ENCODE peak calls at places on chromosomes 5 and 9, in five cellular contexts. R is tibial nerve, W is foreskin fibroblast, M is ovary, S is choroid plexus epithelial cell. A is an unnamed sample.
A peak's percentile ranks its signal among the peaks of the same experiment; 100 is the strongest.

GRCh38 chr5:177600458-177601018 is 606 bp downstream of the B4GALT7 start:
- DNase-seq in R (no peak), W (peak; percentile 54), M (no peak), S (peak; percentile 38), A (peak; percentile 41)

GRCh38 chr5:10975915-10976314 is 214.9 kb upstream of the DAP start:
- DNase-seq in R (no peak), W (no peak), M (no peak), S (peak; percentile 1), A (no peak)

GRCh38 chr9:110875275-110875674 is 163.0 kb downstream of the LPAR1 start:
- DNase-seq in R (peak; percentile 49), W (no peak), M (no peak), S (no peak), A (no peak)

GRCh38 chr5:125450803-125451202 is 704.4 kb upstream of the ZNF608 start:
- DNase-seq in R (no peak), W (peak; percentile 59), M (no peak), S (peak; percentile 82), A (peak; percentile 82)

GRCh38 chr9:87812375-87813118 is 70.1 kb upstream of the SPATA31E1 start:
- DNase-seq in R (no peak), W (peak; percentile 82), M (peak; percentile 51), S (peak; percentile 85), A (peak; percentile 77)

GRCh38 chr5:167574381-167574780 is 717.1 kb upstream of the WWC1 start:
- DNase-seq in R (no peak), W (no peak), M (no peak), S (no peak), A (no peak)

GRCh38 chr5:39138892-39139291 is 64.7 kb upstream of the RICTOR start:
- DNase-seq in R (no peak), W (peak; percentile 78), M (no peak), S (peak; percentile 79), A (peak; percentile 64)

GRCh38 chr9:87193925-87194380 is 246.6 kb upstream of the GAS1 start:
- DNase-seq in R (peak; percentile 16), W (peak; percentile 94), M (no peak), S (peak; percentile 97), A (peak; percentile 83)

GRCh38 chr9:137188490-137189296 is at the start of the genes ANAPC2 and SSNA1:
- DNase-seq in R (peak; percentile 89), W (peak; percentile 98), M (peak; percentile 97), S (peak; percentile 96), A (peak; percentile 95)

GRCh38 chr5:19923742-19924141 is 64.3 kb downstream of the CDH18 start:
- DNase-seq in R (no peak), W (peak; percentile 43), M (no peak), S (no peak), A (peak; percentile 2)

GRCh38 chr9:27590636-27591035 is 17.4 kb upstream of the C9orf72 start:
- DNase-seq in R (no peak), W (peak; percentile 2), M (no peak), S (peak; percentile 59), A (peak; percentile 12)

GRCh38 chr5:149988126-149988525 is 12.3 kb downstream of the TIGD6 start:
- DNase-seq in R (no peak), W (no peak), M (no peak), S (no peak), A (no peak)

GRCh38 chr5:146745937-146746577 is 132.5 kb downstream of the PPP2R2B start:
- DNase-seq in R (no peak), W (no peak), M (no peak), S (no peak), A (no peak)

GRCh38 chr5:39578887-39579497 is 154.2 kb upstream of the DAB2 start:
- DNase-seq in R (no peak), W (peak; percentile 52), M (no peak), S (peak; percentile 68), A (peak; percentile 63)

GRCh38 chr5:28574616-28575015 is 1536.2 kb upstream of the CDH9 start:
- DNase-seq in R (no peak), W (no peak), M (no peak), S (peak; percentile 5), A (no peak)

GRCh38 chr5:65961644-65962043 is 35.3 kb downstream of the ERBIN start:
- DNase-seq in R (no peak), W (peak; percentile 69), M (no peak), S (peak; percentile 59), A (peak; percentile 24)

GRCh38 chr5:176389114-176389768 is 690 bp downstream of the HIGD2A start:
- DNase-seq in R (no peak), W (no peak), M (no peak), S (no peak), A (no peak)

GRCh38 chr5:1293416-1293996 is 1.4 kb downstream of the TERT start:
- DNase-seq in R (no peak), W (no peak), M (no peak), S (no peak), A (no peak)

GRCh38 chr9:8365466-8366160 is 566.0 kb upstream of the DMAC1 start:
- DNase-seq in R (no peak), W (peak; percentile 10), M (no peak), S (no peak), A (no peak)

GRCh38 chr5:175520321-175520720 is 42.0 kb downstream of the SFXN1 start:
- DNase-seq in R (no peak), W (no peak), M (no peak), S (no peak), A (no peak)

GRCh38 chr9:122350577-122351355 is 20.1 kb upstream of the PTGS1 start:
- DNase-seq in R (peak; percentile 78), W (peak; percentile 89), M (peak; percentile 87), S (peak; percentile 82), A (peak; percentile 81)

GRCh38 chr9:73370053-73370452 is 218.4 kb downstream of the ANXA1 start:
- DNase-seq in R (no peak), W (no peak), M (no peak), S (no peak), A (no peak)

GRCh38 chr9:72960446-72960845 is 7.6 kb upstream of the ALDH1A1 start:
- DNase-seq in R (no peak), W (no peak), M (no peak), S (no peak), A (peak; percentile 6)

DNA sequence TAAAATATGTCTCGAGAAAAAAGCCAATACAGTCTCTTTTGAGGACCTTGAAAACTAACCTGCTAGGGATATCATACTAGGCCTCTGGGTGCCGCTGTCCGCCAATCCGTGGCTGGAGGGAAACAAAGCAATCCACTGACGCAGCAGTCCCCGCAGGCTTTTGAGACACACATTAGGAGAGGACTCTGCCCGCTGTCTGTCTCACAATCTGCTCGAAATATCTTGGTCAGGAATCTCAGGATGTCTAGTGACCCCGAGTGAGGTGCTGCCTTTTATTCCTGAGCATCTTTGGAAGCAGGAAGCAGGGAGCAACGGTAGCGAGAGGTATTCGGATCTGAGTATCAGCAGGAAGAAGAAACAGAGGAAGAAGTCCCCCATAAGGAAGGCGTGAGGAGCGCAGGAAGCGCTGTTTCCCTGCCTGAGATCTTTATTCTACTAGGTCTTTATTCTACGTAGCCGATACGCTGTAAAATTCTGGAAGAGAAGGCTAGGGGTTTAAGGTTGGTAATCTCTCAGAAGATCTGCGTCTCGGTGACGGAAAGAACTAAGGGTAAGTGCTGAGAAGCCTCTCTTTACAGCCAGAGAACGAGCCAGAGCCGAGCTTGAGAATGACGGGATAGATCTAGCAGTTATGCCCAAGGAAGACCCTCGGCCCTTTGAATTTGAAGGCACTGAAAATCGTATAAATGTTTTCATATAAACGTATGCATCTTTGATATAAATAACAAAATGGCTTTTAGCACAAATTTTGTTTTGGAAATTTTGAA is 4.0 kb upstream of the PCDHGA1 start:
- DNase-seq in R (peak; percentile 23), W (peak; percentile 90), M (peak; percentile 65), S (peak; percentile 79), A (peak; percentile 81)
- H3K4me3 ChIP-seq in R (no peak overlapping the region), W (peak overlapping the region; percentile 53), M (peak overlapping the region; percentile 27), S (peak overlapping the region; percentile 59), A (peak overlapping the region; percentile 41)

GRCh38 chr5:180282281-180282680 is 9.6 kb downstream of the MAPK9 start:
- DNase-seq in R (no peak), W (no peak), M (no peak), S (no peak), A (no peak)

GRCh38 chr5:180281706-180282105 is 10.2 kb downstream of the MAPK9 start:
- DNase-seq in R (no peak), W (no peak), M (no peak), S (no peak), A (no peak)

GRCh38 chr5:180287404-180287803 is 4.5 kb downstream of the MAPK9 start:
- DNase-seq in R (no peak), W (no peak), M (no peak), S (no peak), A (no peak)

GRCh38 chr5:180283026-180283615 is 8.8 kb downstream of the MAPK9 start:
- DNase-seq in R (no peak), W (no peak), M (no peak), S (peak; percentile 16), A (peak; percentile 52)

GRCh38 chr5:180284161-180284560 is 7.7 kb downstream of the MAPK9 start:
- DNase-seq in R (no peak), W (no peak), M (no peak), S (no peak), A (no peak)
- TF ChIP-seq CTCF in R (peak; percentile 17), W (no peak), M (no peak), S (no peak), A (no peak)

GRCh38 chr9:125532812-125533594 is 174.0 kb downstream of the MAPKAP1 start:
- DNase-seq in R (no peak), W (no peak), M (no peak), S (no peak), A (no peak)
- H3K4me3 ChIP-seq in R (no peak overlapping the region), W (no peak overlapping the region), M (no peak overlapping the region), S (no peak overlapping the region), A (no peak overlapping the region)

GRCh38 chr5:31939151-31939550 is 235.0 kb downstream of the GOLPH3 start:
- DNase-seq in R (no peak), W (no peak), M (no peak), S (peak; percentile 41), A (peak; percentile 36)

GRCh38 chr5:31935702-31936347 is 238.3 kb downstream of the GOLPH3 start:
- DNase-seq in R (no peak), W (no peak), M (peak; percentile 69), S (peak; percentile 53), A (peak; percentile 12)

GRCh38 chr5:31937703-31938102 is 236.4 kb downstream of the GOLPH3 start:
- DNase-seq in R (no peak), W (no peak), M (no peak), S (no peak), A (no peak)

GRCh38 chr5:31936699-31937098 is 237.4 kb downstream of the GOLPH3 start:
- DNase-seq in R (no peak), W (no peak), M (no peak), S (no peak), A (no peak)

GRCh38 chr5:31937226-31937625 is 236.9 kb downstream of the GOLPH3 start:
- DNase-seq in R (no peak), W (no peak), M (no peak), S (no peak), A (no peak)
- TF ChIP-seq CTCF in R (no peak), W (no peak), M (no peak), S (no peak), A (no peak)

DNA sequence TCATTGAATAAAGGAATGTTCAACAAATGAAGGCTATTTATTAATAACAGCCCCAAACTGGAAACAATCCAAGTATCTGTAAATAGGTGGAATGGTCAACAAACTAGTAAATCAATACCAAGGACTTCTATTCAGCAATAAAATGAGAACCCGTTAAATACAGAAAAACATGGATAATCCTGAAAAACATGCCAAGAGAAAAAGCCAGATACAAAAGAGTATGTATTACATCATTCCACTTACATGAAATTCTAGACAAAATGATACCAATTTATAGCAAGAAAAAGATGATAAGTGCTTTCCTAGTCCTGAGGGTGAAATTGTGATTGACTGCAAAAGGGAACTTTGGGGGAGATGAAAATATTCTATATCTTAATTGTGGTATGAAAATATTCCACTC is 3.1 kb downstream of the PJA2 start:
- DNase-seq in R (no peak), W (no peak), M (no peak), S (no peak), A (no peak)
- H3K4me3 ChIP-seq in R (no peak overlapping the region), W (peak overlapping the region; percentile 85), M (peak overlapping the region; percentile 10), S (no peak overlapping the region), A (peak overlapping the region; percentile 86)

A was measured in cardiac fibroblast.